ENCODE peak calls at places on chromosome 10, in nine cellular contexts. O is activated gamma-delta T cell treated with Interleukin-2 at 50 U/mL for 16 hours; D is LHCN-M2; F is CD8-positive, alpha-beta memory T cell; J is naive thymus-derived CD8-positive, alpha-beta T cell; C is caudate nucleus; Q is EL; T is GM12864; A is ACHN. S is an unnamed sample.

GRCh38 chr10:121708921-121709625 is 110.8 kb upstream of the FGFR2 start:
- DNase-seq in O (no peak), D (no peak), F (no peak), J (no peak), C (no peak), Q (no peak), T (no peak), A (no peak), S (no peak)

GRCh38 chr10:95819620-95820329 is 63.8 kb downstream of the ENTPD1 start:
- DNase-seq in O (no peak), D (no peak), F (no peak), J (no peak), C (no peak), Q (no peak), T (no peak), A (no peak), S (no peak)

GRCh38 chr10:113284635-113285034 is 268.2 kb upstream of the HABP2 start:
- DNase-seq in O (no peak), D (no peak), F (no peak), J (no peak), C (no peak), Q (no peak), T (no peak), A (no peak), S (no peak)

GRCh38 chr10:5526691-5527331 is 2.0 kb downstream of the CALML3 start:
- DNase-seq in O (no peak), D (no peak), F (no peak), J (no peak), C (no peak), Q (no peak), T (no peak), A (no peak), S (no peak)

GRCh38 chr10:112966191-112966855 is 16.3 kb downstream of the TCF7L2 start:
- DNase-seq in O (no peak), D (no peak), F (no peak), J (no peak), C (no peak), Q (no peak), T (no peak), A (no peak), S (no peak)

GRCh38 chr10:75207079-75207867 is 3.3 kb upstream of the VDAC2 start:
- DNase-seq in O (no peak), D (no peak), F (no peak), J (no peak), C (no peak), Q (no peak), T (no peak), A (no peak), S (no peak)

GRCh38 chr10:75195035-75195763 is 15.4 kb upstream of the VDAC2 start:
- DNase-seq in O (no peak), D (no peak), F (no peak), J (no peak), C (no peak), Q (peak; percentile 59), T (no peak), A (peak; percentile 12), S (no peak)

GRCh38 chr10:119807960-119808697 is 64.5 kb downstream of the MCMBP start:
- DNase-seq in O (no peak), D (peak; percentile 54), F (no peak), J (no peak), C (no peak), Q (peak; percentile 70), T (no peak), A (no peak), S (no peak)

GRCh38 chr10:86017841-86018734 is 348.5 kb downstream of the GRID1 start:
- DNase-seq in O (no peak), D (no peak), F (no peak), J (no peak), C (no peak), Q (no peak), T (no peak), A (no peak), S (no peak)

GRCh38 chr10:98030991-98031431 is 590 bp upstream of the CRTAC1 start:
- DNase-seq in O (no peak), D (no peak), F (no peak), J (no peak), C (no peak), Q (no peak), T (no peak), A (no peak), S (no peak)

GRCh38 chr10:100204370-100204769 is 18.5 kb upstream of the ERLIN1 start:
- DNase-seq in O (no peak), D (no peak), F (no peak), J (no peak), C (no peak), Q (no peak), T (no peak), A (no peak), S (no peak)

GRCh38 chr10:132397671-132398565 is 918 bp downstream of the PWWP2B start:
- DNase-seq in O (no peak), D (peak; percentile 59), F (peak; percentile 37), J (no peak), C (no peak), Q (peak; percentile 59), T (no peak), A (peak; percentile 51), S (peak; percentile 26)

GRCh38 chr10:132433671-132434340 is 36.8 kb downstream of the PWWP2B start:
- DNase-seq in O (no peak), D (no peak), F (no peak), J (no peak), C (no peak), Q (no peak), T (no peak), A (no peak), S (no peak)

GRCh38 chr10:110413049-110413783 is 84.5 kb upstream of the DUSP5 start:
- DNase-seq in O (no peak), D (no peak), F (no peak), J (no peak), C (no peak), Q (no peak), T (no peak), A (peak; percentile 14), S (no peak)

GRCh38 chr10:131961777-131962450 is 19.8 kb downstream of the BNIP3 start:
- DNase-seq in O (no peak), D (peak; percentile 58), F (no peak), J (no peak), C (no peak), Q (peak; percentile 56), T (no peak), A (no peak), S (no peak)

GRCh38 chr10:112811741-112812551 is 138.1 kb upstream of the TCF7L2 start:
- DNase-seq in O (no peak), D (peak; percentile 87), F (no peak), J (no peak), C (no peak), Q (peak; percentile 98), T (no peak), A (peak; percentile 98), S (no peak)

GRCh38 chr10:77881636-77882035 is 44.9 kb downstream of the DLG5 start:
- DNase-seq in O (no peak), D (no peak), F (no peak), J (no peak), C (no peak), Q (no peak), T (no peak), A (no peak), S (no peak)

GRCh38 chr10:114278140-114278883 is 39.3 kb downstream of the VWA2 start:
- DNase-seq in O (no peak), D (no peak), F (no peak), J (no peak), C (no peak), Q (no peak), T (no peak), A (no peak), S (no peak)

GRCh38 chr10:70459061-70459770 is 17.7 kb upstream of the NODAL start:
- DNase-seq in O (no peak), D (no peak), F (no peak), J (no peak), C (no peak), Q (no peak), T (no peak), A (no peak), S (no peak)

GRCh38 chr10:116741391-116742351 is 695 bp downstream of the HSPA12A start:
- DNase-seq in O (no peak), D (no peak), F (no peak), J (no peak), C (no peak), Q (peak; percentile 33), T (no peak), A (peak; percentile 39), S (no peak)

GRCh38 chr10:121459765-121460453 is 138.3 kb downstream of the FGFR2 start:
- DNase-seq in O (no peak), D (no peak), F (no peak), J (no peak), C (no peak), Q (no peak), T (no peak), A (no peak), S (no peak)

GRCh38 chr10:111295788-111296187 is 219.0 kb downstream of the ADRA2A start:
- DNase-seq in O (no peak), D (peak; percentile 76), F (no peak), J (no peak), C (no peak), Q (peak; percentile 39), T (no peak), A (no peak), S (no peak)

GRCh38 chr10:111018021-111018420 is 58.8 kb upstream of the ADRA2A start:
- DNase-seq in O (no peak), D (peak; percentile 26), F (no peak), J (no peak), C (no peak), Q (peak; percentile 8), T (no peak), A (no peak), S (no peak)

GRCh38 chr10:99938563-99938962 is 71.2 kb downstream of the DNMBP start:
- DNase-seq in O (no peak), D (no peak), F (no peak), J (no peak), C (no peak), Q (no peak), T (peak; percentile 43), A (no peak), S (no peak)

GRCh38 chr10:89163265-89163995 is 43.7 kb downstream of the CH25H start:
- DNase-seq in O (peak; percentile 22), D (no peak), F (peak; percentile 19), J (no peak), C (no peak), Q (no peak), T (peak; percentile 84), A (no peak), S (peak; percentile 1)

GRCh38 chr10:29941476-29941875 is 117.9 kb downstream of the JCAD start:
- DNase-seq in O (no peak), D (no peak), F (no peak), J (no peak), C (no peak), Q (no peak), T (no peak), A (no peak), S (no peak)

GRCh38 chr10:1169186-1169885 is 113.2 kb downstream of the WDR37 start:
- DNase-seq in O (no peak), D (no peak), F (no peak), J (no peak), C (no peak), Q (no peak), T (no peak), A (no peak), S (no peak)

GRCh38 chr10:113610636-113611601 is 52.9 kb downstream of the NRAP start:
- DNase-seq in O (no peak), D (no peak), F (no peak), J (no peak), C (no peak), Q (no peak), T (no peak), A (no peak), S (no peak)

GRCh38 chr10:561721-562120 is 127.7 kb downstream of the DIP2C start:
- DNase-seq in O (no peak), D (no peak), F (no peak), J (no peak), C (no peak), Q (no peak), T (no peak), A (no peak), S (no peak)

GRCh38 chr10:74238031-74238431 is 87.0 kb downstream of the ADK start:
- DNase-seq in O (no peak), D (no peak), F (no peak), J (no peak), C (no peak), Q (no peak), T (no peak), A (no peak), S (no peak)

GRCh38 chr10:103145860-103146466 is 47.1 kb downstream of the NT5C2 start:
- DNase-seq in O (no peak), D (peak; percentile 90), F (no peak), J (no peak), C (no peak), Q (peak; percentile 82), T (no peak), A (peak; percentile 30), S (no peak)

S was measured in T-helper 9 cell.